ENCODE peak calls at places on chromosome 5, in seven cellular contexts. Z is activated naive CD4-positive, alpha-beta T cell treated with anti-CD3 and anti-CD28 coated beads, Interleukin-2, amount 50 U/mL, for 72 hours; G is mucosa of descending colon; F is effector memory CD8-positive, alpha-beta T cell; P is HepG2; T is activated CD8-positive, alpha-beta T cell treated with anti-CD3 and anti-CD28 coated beads for 36 hours; X is DND-41. L is an unnamed sample.

GRCh38 chr5:119032653-119033052 is 38.2 kb upstream of the DMXL1 start:
- ATAC-seq in Z (no peak), G (peak; percentile 41), F (peak; percentile 17), P (peak; percentile 31), T (no peak), X (no peak), L (no peak)

GRCh38 chr5:165334186-165334585 is 1828.8 kb downstream of the MAT2B start:
- ATAC-seq in Z (no peak), G (no peak), F (no peak), P (no peak), T (no peak), X (no peak), L (no peak)

GRCh38 chr5:92674322-92674721 is 906.7 kb downstream of the NR2F1-AS1 start:
- ATAC-seq in Z (no peak), G (no peak), F (no peak), P (no peak), T (no peak), X (no peak), L (no peak)

GRCh38 chr5:102229685-102230084 is 66.4 kb downstream of the SLCO4C1 start:
- ATAC-seq in Z (no peak), G (peak; percentile 41), F (no peak), P (no peak), T (no peak), X (peak; percentile 80), L (no peak)

GRCh38 chr5:3092664-3093063 is 341.2 kb upstream of the IRX2 start:
- ATAC-seq in Z (no peak), G (no peak), F (no peak), P (no peak), T (no peak), X (peak; percentile 75), L (no peak)

GRCh38 chr5:142800776-142801494 is 30.8 kb downstream of the ARHGAP26 start:
- ATAC-seq in Z (peak; percentile 77), G (peak; percentile 29), F (peak; percentile 79), P (no peak), T (peak; percentile 78), X (peak; percentile 85), L (peak; percentile 84)

GRCh38 chr5:131289738-131290137 is 25.9 kb downstream of the CDC42SE2 start:
- ATAC-seq in Z (peak; percentile 82), G (no peak), F (peak; percentile 64), P (no peak), T (peak; percentile 74), X (no peak), L (peak; percentile 81)

GRCh38 chr5:124858612-124859011 is 112.2 kb upstream of the ZNF608 start:
- ATAC-seq in Z (no peak), G (peak; percentile 21), F (no peak), P (no peak), T (no peak), X (no peak), L (no peak)

GRCh38 chr5:177491429-177491945 is 5.9 kb downstream of the PDLIM7 start:
- ATAC-seq in Z (peak; percentile 3), G (peak; percentile 65), F (peak; percentile 40), P (peak; percentile 64), T (peak; percentile 37), X (peak; percentile 51), L (peak; percentile 32)

GRCh38 chr5:179783128-179783527 is 10.7 kb upstream of the LTC4S start:
- ATAC-seq in Z (no peak), G (no peak), F (no peak), P (no peak), T (no peak), X (no peak), L (no peak)

GRCh38 chr5:78568212-78568611 is 80.4 kb downstream of the LHFPL2 start:
- ATAC-seq in Z (no peak), G (no peak), F (no peak), P (no peak), T (no peak), X (no peak), L (no peak)

GRCh38 chr5:53422539-53422938 is 57.9 kb upstream of the FST start:
- ATAC-seq in Z (no peak), G (peak; percentile 25), F (no peak), P (no peak), T (no peak), X (no peak), L (no peak)

GRCh38 chr5:81533629-81534480 is 139.9 kb upstream of the ACOT12 start:
- ATAC-seq in Z (peak; percentile 18), G (no peak), F (no peak), P (no peak), T (no peak), X (no peak), L (no peak)

GRCh38 chr5:172093559-172093958 is 87.1 kb upstream of the FBXW11 start:
- ATAC-seq in Z (no peak), G (no peak), F (no peak), P (no peak), T (no peak), X (no peak), L (no peak)

GRCh38 chr5:103247120-103247519 is 11.4 kb upstream of the MACIR start:
- ATAC-seq in Z (no peak), G (no peak), F (no peak), P (no peak), T (no peak), X (no peak), L (no peak)

GRCh38 chr5:141870871-141871270 is 7.3 kb downstream of the PCDH1 start:
- ATAC-seq in Z (no peak), G (peak; percentile 33), F (no peak), P (no peak), T (no peak), X (no peak), L (no peak)

GRCh38 chr5:31563216-31563615 is 31.1 kb downstream of the C5orf22 start:
- ATAC-seq in Z (no peak), G (no peak), F (no peak), P (no peak), T (no peak), X (no peak), L (no peak)

GRCh38 chr5:142576804-142577203 is 109.1 kb downstream of the FGF1 start:
- ATAC-seq in Z (no peak), G (no peak), F (no peak), P (peak; percentile 60), T (no peak), X (peak; percentile 51), L (no peak)

GRCh38 chr5:137933491-137933911 is 44.2 kb downstream of the PKD2L2 start:
- ATAC-seq in Z (no peak), G (peak; percentile 91), F (no peak), P (no peak), T (no peak), X (no peak), L (no peak)

GRCh38 chr5:168679515-168679920 is 100.3 kb upstream of the PANK3 start:
- ATAC-seq in Z (no peak), G (peak; percentile 63), F (peak; percentile 35), P (peak; percentile 69), T (no peak), X (peak; percentile 90), L (peak; percentile 35)

GRCh38 chr5:154302181-154302580 is 111.6 kb downstream of the GALNT10 start:
- ATAC-seq in Z (no peak), G (peak; percentile 13), F (no peak), P (no peak), T (no peak), X (no peak), L (no peak)

GRCh38 chr5:21701317-21701716 is 1151.8 kb downstream of the CDH12 start:
- ATAC-seq in Z (no peak), G (no peak), F (no peak), P (no peak), T (no peak), X (no peak), L (no peak)

GRCh38 chr5:81189875-81190467 is 43.2 kb upstream of the CKMT2 start:
- ATAC-seq in Z (no peak), G (no peak), F (no peak), P (no peak), T (no peak), X (no peak), L (no peak)

GRCh38 chr5:126450388-126450787 is 27.2 kb downstream of the GRAMD2B start:
- ATAC-seq in Z (peak; percentile 48), G (peak; percentile 43), F (peak; percentile 76), P (no peak), T (peak; percentile 63), X (peak; percentile 61), L (peak; percentile 53)

GRCh38 chr5:32760091-32760509 is 49.0 kb downstream of the NPR3 start:
- ATAC-seq in Z (no peak), G (no peak), F (no peak), P (no peak), T (no peak), X (no peak), L (no peak)

GRCh38 chr5:171848487-171848886 is 62.9 kb downstream of the SMIM23 start:
- ATAC-seq in Z (no peak), G (no peak), F (no peak), P (no peak), T (no peak), X (no peak), L (no peak)